ENCODE peak calls at places on chromosomes 1 and 21, in ten cellular contexts. One of them, this sample, is unnamed.

GRCh38 chr1:225882699-225883615 is 777 bp upstream of the TMEM63A start:
- DNase-seq in HCT116: no peak
- DNase-seq in transverse colon: peak; percentile 61
- DNase-seq in SK-N-SH: peak; percentile 84
- DNase-seq in breast epithelium: no peak
- DNase-seq in stomach: peak; percentile 73
- DNase-seq in sigmoid colon: peak; percentile 81
- DNase-seq in endothelial cell of umbilical vein: peak; percentile 62
- DNase-seq in HL-60: no peak
- DNase-seq in Panc1: no peak
- DNase-seq in this sample: no peak

GRCh38 chr1:77511440-77511840 is 171.0 kb downstream of the ZZZ3 start:
- DNase-seq in endothelial cell of umbilical vein: peak; percentile 85
- DNase-seq in transverse colon: no peak
- DNase-seq in HL-60: no peak
- DNase-seq in SK-N-SH: no peak
- DNase-seq in sigmoid colon: no peak
- DNase-seq in breast epithelium: no peak
- DNase-seq in HCT116: no peak
- DNase-seq in Panc1: no peak
- DNase-seq in stomach: no peak
- DNase-seq in this sample: no peak

GRCh38 chr1:59446257-59446901 is 149.5 kb downstream of the FGGY start:
- DNase-seq in HL-60: no peak
- DNase-seq in endothelial cell of umbilical vein: no peak
- DNase-seq in stomach: no peak
- DNase-seq in SK-N-SH: peak; percentile 55
- DNase-seq in sigmoid colon: peak; percentile 89
- DNase-seq in HCT116: no peak
- DNase-seq in transverse colon: peak; percentile 10
- DNase-seq in Panc1: no peak
- DNase-seq in breast epithelium: no peak
- DNase-seq in this sample: no peak

GRCh38 chr1:222347627-222348026 is 200.3 kb downstream of the HHIPL2 start:
- DNase-seq in HL-60: no peak
- DNase-seq in endothelial cell of umbilical vein: no peak
- DNase-seq in Panc1: no peak
- DNase-seq in stomach: no peak
- DNase-seq in breast epithelium: no peak
- DNase-seq in transverse colon: no peak
- DNase-seq in HCT116: no peak
- DNase-seq in SK-N-SH: peak; percentile 4
- DNase-seq in sigmoid colon: no peak
- DNase-seq in this sample: no peak

GRCh38 chr1:184283999-184284398 is 102.8 kb upstream of the C1orf21 start:
- DNase-seq in Panc1: no peak
- DNase-seq in transverse colon: peak; percentile 45
- DNase-seq in sigmoid colon: peak; percentile 90
- DNase-seq in HL-60: no peak
- DNase-seq in endothelial cell of umbilical vein: no peak
- DNase-seq in HCT116: no peak
- DNase-seq in SK-N-SH: no peak
- DNase-seq in breast epithelium: no peak
- DNase-seq in stomach: no peak
- DNase-seq in this sample: no peak

GRCh38 chr1:61237147-61237546 is 154.8 kb downstream of the NFIA start:
- DNase-seq in stomach: no peak
- DNase-seq in HCT116: no peak
- DNase-seq in sigmoid colon: no peak
- DNase-seq in Panc1: no peak
- DNase-seq in transverse colon: no peak
- DNase-seq in endothelial cell of umbilical vein: no peak
- DNase-seq in breast epithelium: no peak
- DNase-seq in SK-N-SH: no peak
- DNase-seq in HL-60: no peak
- DNase-seq in this sample: no peak

GRCh38 chr1:79322511-79323027 is 316.0 kb upstream of the ADGRL4 start:
- DNase-seq in breast epithelium: no peak
- DNase-seq in HL-60: no peak
- DNase-seq in sigmoid colon: no peak
- DNase-seq in SK-N-SH: no peak
- DNase-seq in transverse colon: no peak
- DNase-seq in HCT116: no peak
- DNase-seq in endothelial cell of umbilical vein: no peak
- DNase-seq in stomach: no peak
- DNase-seq in Panc1: no peak
- DNase-seq in this sample: no peak

GRCh38 chr1:192735298-192735697 is 73.5 kb upstream of the RGS2 start:
- DNase-seq in breast epithelium: no peak
- DNase-seq in transverse colon: no peak
- DNase-seq in HCT116: no peak
- DNase-seq in endothelial cell of umbilical vein: no peak
- DNase-seq in stomach: no peak
- DNase-seq in Panc1: no peak
- DNase-seq in HL-60: no peak
- DNase-seq in sigmoid colon: no peak
- DNase-seq in SK-N-SH: no peak
- DNase-seq in this sample: no peak

GRCh38 chr1:235954306-235955283 is 87.9 kb upstream of the LYST start:
- DNase-seq in HL-60: peak; percentile 95
- DNase-seq in Panc1: no peak
- DNase-seq in SK-N-SH: no peak
- DNase-seq in sigmoid colon: peak; percentile 60
- DNase-seq in transverse colon: peak; percentile 54
- DNase-seq in breast epithelium: no peak
- DNase-seq in stomach: no peak
- DNase-seq in HCT116: no peak
- DNase-seq in endothelial cell of umbilical vein: no peak
- DNase-seq in this sample: no peak

GRCh38 chr1:65067491-65068201 is 80.4 kb upstream of the AK4 start:
- DNase-seq in sigmoid colon: peak; percentile 89
- DNase-seq in endothelial cell of umbilical vein: peak; percentile 84
- DNase-seq in SK-N-SH: peak; percentile 86
- DNase-seq in Panc1: no peak
- DNase-seq in transverse colon: peak; percentile 71
- DNase-seq in stomach: peak; percentile 66
- DNase-seq in breast epithelium: peak; percentile 67
- DNase-seq in HL-60: peak; percentile 78
- DNase-seq in HCT116: peak; percentile 46
- DNase-seq in this sample: peak; percentile 44

GRCh38 chr21:43880111-43880985 is 15.3 kb downstream of the AGPAT3 start:
- DNase-seq in Panc1: no peak
- DNase-seq in SK-N-SH: no peak
- DNase-seq in sigmoid colon: no peak
- DNase-seq in transverse colon: no peak
- DNase-seq in endothelial cell of umbilical vein: no peak
- DNase-seq in stomach: peak; percentile 57
- DNase-seq in breast epithelium: no peak
- DNase-seq in HL-60: no peak
- DNase-seq in HCT116: peak; percentile 81
- DNase-seq in this sample: no peak
- TF ChIP-seq POLR2AphosphoS5 in Panc1: no peak
- TF ChIP-seq POLR2AphosphoS5 in SK-N-SH: no peak
- TF ChIP-seq POLR2AphosphoS5 in sigmoid colon: no peak
- TF ChIP-seq POLR2AphosphoS5 in transverse colon: no peak
- TF ChIP-seq POLR2AphosphoS5 in endothelial cell of umbilical vein: no peak
- TF ChIP-seq POLR2AphosphoS5 in stomach: no peak
- TF ChIP-seq POLR2AphosphoS5 in breast epithelium: no peak
- TF ChIP-seq POLR2AphosphoS5 in HL-60: no peak
- TF ChIP-seq POLR2AphosphoS5 in HCT116: peak; percentile 48
- TF ChIP-seq POLR2AphosphoS5 in this sample: no peak

GRCh38 chr21:39085843-39086415 is 97.3 kb downstream of the PSMG1 start:
- DNase-seq in sigmoid colon: no peak
- DNase-seq in HCT116: no peak
- DNase-seq in SK-N-SH: no peak
- DNase-seq in endothelial cell of umbilical vein: no peak
- DNase-seq in transverse colon: no peak
- DNase-seq in breast epithelium: no peak
- DNase-seq in stomach: no peak
- DNase-seq in HL-60: no peak
- DNase-seq in Panc1: no peak
- DNase-seq in this sample: no peak

GRCh38 chr21:39088831-39089380 is 94.3 kb downstream of the PSMG1 start:
- DNase-seq in sigmoid colon: no peak
- DNase-seq in SK-N-SH: no peak
- DNase-seq in transverse colon: no peak
- DNase-seq in HCT116: no peak
- DNase-seq in stomach: no peak
- DNase-seq in endothelial cell of umbilical vein: peak; percentile 58
- DNase-seq in HL-60: no peak
- DNase-seq in breast epithelium: no peak
- DNase-seq in Panc1: no peak
- DNase-seq in this sample: no peak

GRCh38 chr21:39086547-39086946 is 96.7 kb downstream of the PSMG1 start:
- DNase-seq in sigmoid colon: no peak
- DNase-seq in stomach: no peak
- DNase-seq in SK-N-SH: no peak
- DNase-seq in breast epithelium: no peak
- DNase-seq in Panc1: no peak
- DNase-seq in HCT116: no peak
- DNase-seq in endothelial cell of umbilical vein: no peak
- DNase-seq in transverse colon: no peak
- DNase-seq in HL-60: no peak
- DNase-seq in this sample: no peak

GRCh38 chr21:39087976-39088370 is 95.3 kb downstream of the PSMG1 start:
- DNase-seq in Panc1: no peak
- DNase-seq in transverse colon: peak; percentile 34
- DNase-seq in HCT116: no peak
- DNase-seq in sigmoid colon: no peak
- DNase-seq in SK-N-SH: no peak
- DNase-seq in breast epithelium: no peak
- DNase-seq in HL-60: no peak
- DNase-seq in stomach: no peak
- DNase-seq in endothelial cell of umbilical vein: no peak
- DNase-seq in this sample: no peak

GRCh38 chr21:39087238-39087975 is 95.8 kb downstream of the PSMG1 start:
- DNase-seq in breast epithelium: no peak
- DNase-seq in transverse colon: no peak
- DNase-seq in SK-N-SH: no peak
- DNase-seq in sigmoid colon: no peak
- DNase-seq in endothelial cell of umbilical vein: no peak
- DNase-seq in HL-60: no peak
- DNase-seq in Panc1: no peak
- DNase-seq in stomach: no peak
- DNase-seq in HCT116: no peak
- DNase-seq in this sample: no peak
- H3K27ac ChIP-seq in breast epithelium: no peak overlapping the region
- H3K27ac ChIP-seq in transverse colon: no peak overlapping the region
- H3K27ac ChIP-seq in SK-N-SH: no peak overlapping the region
- H3K27ac ChIP-seq in sigmoid colon: no peak overlapping the region
- H3K27ac ChIP-seq in endothelial cell of umbilical vein: no peak overlapping the region
- H3K27ac ChIP-seq in HL-60: no peak overlapping the region
- H3K27ac ChIP-seq in Panc1: no peak overlapping the region
- H3K27ac ChIP-seq in stomach: peak overlapping the region; percentile 25
- H3K27ac ChIP-seq in HCT116: no peak overlapping the region
- H3K27ac ChIP-seq in this sample: no peak overlapping the region

GRCh38 chr1:53361541-53361961 is 33.7 kb upstream of the LRP8 start:
- DNase-seq in stomach: peak; percentile 16
- DNase-seq in sigmoid colon: peak; percentile 41
- DNase-seq in SK-N-SH: no peak
- DNase-seq in endothelial cell of umbilical vein: no peak
- DNase-seq in HCT116: no peak
- DNase-seq in HL-60: no peak
- DNase-seq in transverse colon: no peak
- DNase-seq in Panc1: no peak
- DNase-seq in breast epithelium: peak; percentile 10
- DNase-seq in this sample: no peak
- TF ChIP-seq POLR2AphosphoS5 in stomach: no peak
- TF ChIP-seq POLR2AphosphoS5 in sigmoid colon: no peak
- TF ChIP-seq POLR2AphosphoS5 in SK-N-SH: no peak
- TF ChIP-seq POLR2AphosphoS5 in endothelial cell of umbilical vein: no peak
- TF ChIP-seq POLR2AphosphoS5 in HCT116: no peak
- TF ChIP-seq POLR2AphosphoS5 in HL-60: no peak
- TF ChIP-seq POLR2AphosphoS5 in transverse colon: no peak
- TF ChIP-seq POLR2AphosphoS5 in Panc1: no peak
- TF ChIP-seq POLR2AphosphoS5 in breast epithelium: no peak
- TF ChIP-seq POLR2AphosphoS5 in this sample: no peak

GRCh38 chr1:10624256-10625050 is 149.7 kb downstream of the PEX14 start:
- DNase-seq in transverse colon: no peak
- DNase-seq in breast epithelium: peak; percentile 50
- DNase-seq in SK-N-SH: no peak
- DNase-seq in Panc1: no peak
- DNase-seq in HCT116: no peak
- DNase-seq in stomach: peak; percentile 66
- DNase-seq in endothelial cell of umbilical vein: no peak
- DNase-seq in sigmoid colon: peak; percentile 63
- DNase-seq in HL-60: no peak
- DNase-seq in this sample: no peak

GRCh38 chr1:10621906-10622305 is 147.2 kb downstream of the PEX14 start:
- DNase-seq in stomach: no peak
- DNase-seq in HL-60: no peak
- DNase-seq in endothelial cell of umbilical vein: no peak
- DNase-seq in SK-N-SH: no peak
- DNase-seq in HCT116: no peak
- DNase-seq in breast epithelium: peak; percentile 44
- DNase-seq in transverse colon: no peak
- DNase-seq in sigmoid colon: peak; percentile 48
- DNase-seq in Panc1: no peak
- DNase-seq in this sample: no peak

GRCh38 chr1:10625076-10625475 is 150.3 kb downstream of the PEX14 start:
- DNase-seq in HCT116: no peak
- DNase-seq in breast epithelium: peak; percentile 33
- DNase-seq in endothelial cell of umbilical vein: no peak
- DNase-seq in HL-60: no peak
- DNase-seq in Panc1: no peak
- DNase-seq in sigmoid colon: peak; percentile 40
- DNase-seq in transverse colon: no peak
- DNase-seq in stomach: no peak
- DNase-seq in SK-N-SH: no peak
- DNase-seq in this sample: no peak

GRCh38 chr1:10622896-10623295 is 148.1 kb downstream of the PEX14 start:
- DNase-seq in transverse colon: no peak
- DNase-seq in HL-60: no peak
- DNase-seq in sigmoid colon: peak; percentile 57
- DNase-seq in breast epithelium: no peak
- DNase-seq in stomach: no peak
- DNase-seq in SK-N-SH: no peak
- DNase-seq in endothelial cell of umbilical vein: no peak
- DNase-seq in HCT116: no peak
- DNase-seq in Panc1: no peak
- DNase-seq in this sample: no peak

DNA sequence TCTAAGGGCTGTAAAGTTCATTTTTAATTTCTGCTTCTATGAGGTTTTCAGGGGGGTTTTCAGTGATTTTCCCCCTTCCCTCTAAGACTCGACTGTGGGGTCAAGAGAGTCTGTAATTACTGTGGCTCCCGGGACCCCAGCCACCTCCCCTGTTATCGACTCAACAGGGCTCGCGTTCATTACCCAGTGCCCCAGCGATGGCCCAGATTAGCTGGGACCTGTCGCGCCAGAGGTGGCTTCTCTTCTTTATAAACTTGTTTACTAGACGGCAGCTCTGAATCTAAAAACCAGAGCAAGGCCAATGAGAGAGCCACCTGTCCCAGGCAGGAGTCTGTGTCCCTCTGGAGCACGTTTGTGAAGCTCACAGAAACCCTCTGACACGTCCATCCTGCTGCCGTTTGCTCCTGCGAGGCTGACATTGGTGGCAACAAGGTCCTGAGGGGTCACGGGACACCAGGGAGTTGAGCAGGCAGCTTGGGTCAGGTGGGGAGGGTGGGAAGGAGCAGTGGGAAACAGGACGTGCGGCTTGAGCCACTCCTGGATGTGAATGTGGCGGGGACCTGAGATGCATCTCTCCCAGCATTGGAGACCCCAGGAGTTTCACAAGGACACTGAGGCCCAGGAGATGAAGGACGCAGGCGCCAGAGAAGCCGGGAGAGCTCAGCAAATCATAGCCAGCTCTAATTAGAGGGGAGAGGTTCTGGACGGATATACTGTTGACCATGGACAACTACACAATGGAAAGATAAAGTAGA is 148.8 kb downstream of the PEX14 start:
- DNase-seq in Panc1: no peak
- DNase-seq in endothelial cell of umbilical vein: no peak
- DNase-seq in SK-N-SH: no peak
- DNase-seq in breast epithelium: peak; percentile 39
- DNase-seq in stomach: no peak
- DNase-seq in HL-60: no peak
- DNase-seq in transverse colon: no peak
- DNase-seq in HCT116: no peak
- DNase-seq in sigmoid colon: peak; percentile 46
- DNase-seq in this sample: no peak
- H3K27ac ChIP-seq in Panc1: no peak overlapping the region
- H3K27ac ChIP-seq in endothelial cell of umbilical vein: no peak overlapping the region
- H3K27ac ChIP-seq in SK-N-SH: no peak overlapping the region
- H3K27ac ChIP-seq in breast epithelium: no peak overlapping the region
- H3K27ac ChIP-seq in stomach: no peak overlapping the region
- H3K27ac ChIP-seq in HL-60: no peak overlapping the region
- H3K27ac ChIP-seq in transverse colon: no peak overlapping the region
- H3K27ac ChIP-seq in HCT116: no peak overlapping the region
- H3K27ac ChIP-seq in sigmoid colon: no peak overlapping the region
- H3K27ac ChIP-seq in this sample: no peak overlapping the region